ENCODE peak calls at places on chromosomes 16 and 17, in eight cellular contexts. D is activated T-helper 2 cell treated with anti-CD3 and anti-CD28 coated beads, Interferon-gamma antibody, Interleukin-2, Interleukin-4, amounts not matched to agents 10 μg/mL and 5 μg/mL and 100 μg/mL, durations not matched to agents 14 hours and 24 hours and 36 hours; I is thoracic aorta; Q is BE2C; O is MCF 10A; S is CD8-positive, alpha-beta memory T cell; F is memory B cell; C is NCI-H1436. P is an unnamed sample.

GRCh38 chr17:81832608-81833159 is 407 bp downstream of the MCRIP1 start:
- DNase-seq in D (no peak), Q (no peak), S (no peak), C (no peak), I (no peak), O (peak), F (peak), P (no peak)

GRCh38 chr16:66226762-66227161 is 139.7 kb upstream of the CDH5 start:
- DNase-seq in S (no peak), Q (no peak), O (no peak), I (no peak), D (no peak), F (no peak), C (no peak), P (no peak)

GRCh38 chr17:62996221-62996620 is 30.2 kb downstream of the TANC2 start:
- DNase-seq in D (no peak), I (no peak), S (no peak), Q (no peak), C (no peak), O (no peak), F (no peak), P (no peak)

GRCh38 chr17:42675984-42676423 is 790 bp downstream of the PLEKHH3 start:
- DNase-seq in C (no peak), F (no peak), Q (peak), I (no peak), D (no peak), S (no peak), O (peak), P (no peak)

GRCh38 chr16:2507679-2508064 is 6.1 kb upstream of the ATP6V0C start:
- DNase-seq in D (no peak), C (no peak), S (no peak), Q (no peak), F (no peak), I (no peak), O (no peak), P (no peak)

GRCh38 chr16:11064846-11065245 is 120.5 kb downstream of the CLEC16A start:
- DNase-seq in D (no peak), I (no peak), S (no peak), F (no peak), O (no peak), Q (no peak), C (no peak), P (no peak)

GRCh38 chr16:57764341-57765159 is 29.0 kb downstream of the KATNB1 start:
- DNase-seq in Q (peak), S (peak), F (no peak), O (peak), D (peak), C (no peak), I (no peak), P (peak)

GRCh38 chr16:29290631-29291247 is 115.8 kb downstream of the NPIPB11 start:
- DNase-seq in D (peak), S (peak), Q (peak), F (peak), C (no peak), I (peak), O (peak), P (peak)

GRCh38 chr16:89922477-89922883 is 662 bp upstream of the TUBB3 start:
- DNase-seq in O (peak), F (no peak), C (peak), I (peak), D (no peak), Q (peak), S (no peak), P (no peak)

GRCh38 chr17:57528084-57528451 is 217.0 kb downstream of the CCDC182 start:
- DNase-seq in O (no peak), C (no peak), S (no peak), Q (no peak), F (no peak), I (no peak), D (no peak), P (no peak)

GRCh38 chr17:746181-746580 is 5.9 kb downstream of the GEMIN4 start:
- DNase-seq in Q (no peak), D (no peak), S (no peak), F (no peak), O (no peak), C (no peak), I (no peak), P (no peak)

GRCh38 chr17:50462446-50462845 is 6.2 kb downstream of the CHAD start:
- DNase-seq in C (no peak), I (no peak), F (no peak), O (no peak), Q (no peak), S (no peak), D (no peak), P (no peak)

GRCh38 chr16:6846452-6846851 is 486.2 kb upstream of the RBFOX1 start:
- DNase-seq in F (no peak), D (no peak), O (no peak), Q (no peak), C (no peak), S (no peak), I (no peak), P (no peak)

GRCh38 chr17:82216301-82217119 is 3.9 kb upstream of the CCDC57 start:
- DNase-seq in I (no peak), O (peak), C (no peak), F (peak), S (no peak), D (no peak), Q (peak), P (peak)

GRCh38 chr16:84518804-84519341 is 14.4 kb upstream of the MEAK7 start:
- DNase-seq in D (peak), F (no peak), S (peak), I (no peak), C (peak), O (no peak), Q (no peak), P (no peak)

GRCh38 chr17:57493625-57494024 is 237.3 kb downstream of the MSI2 start:
- DNase-seq in C (no peak), S (no peak), Q (no peak), O (no peak), I (no peak), D (no peak), F (no peak), P (no peak)

GRCh38 chr16:48118841-48119240 is 37.0 kb downstream of the ABCC12 start:
- DNase-seq in C (no peak), O (no peak), S (no peak), I (no peak), F (no peak), Q (no peak), D (no peak), P (no peak)

GRCh38 chr16:48503779-48504178 is 106.2 kb downstream of the N4BP1 start:
- DNase-seq in D (no peak), O (no peak), Q (peak), I (no peak), C (no peak), S (no peak), F (no peak), P (no peak)

GRCh38 chr17:40060887-40061480 is 1.8 kb upstream of the THRA start:
- DNase-seq in D (no peak), O (no peak), I (no peak), C (no peak), Q (no peak), S (no peak), F (no peak), P (no peak)

GRCh38 chr17:81870978-81871386 is at the start of gene ARHGDIA:
- DNase-seq in S (no peak), C (no peak), F (no peak), Q (no peak), D (no peak), O (no peak), I (no peak), P (no peak)

GRCh38 chr16:83713597-83713996 is 94.2 kb upstream of the HSBP1 start:
- DNase-seq in I (no peak), C (no peak), F (no peak), D (no peak), Q (peak), O (no peak), S (no peak), P (no peak)

GRCh38 chr17:28226563-28226962 is 92.4 kb upstream of the TMEM97 start:
- DNase-seq in C (no peak), F (no peak), S (no peak), D (no peak), Q (no peak), O (no peak), I (no peak), P (no peak)

GRCh38 chr17:36485805-36486203 is 677 bp upstream of the ZNHIT3 start:
- DNase-seq in F (no peak), O (no peak), D (no peak), I (no peak), C (no peak), Q (no peak), S (no peak), P (no peak)

GRCh38 chr16:22077700-22078313 is 14.5 kb upstream of the VWA3A start:
- DNase-seq in S (peak), I (no peak), Q (peak), D (peak), F (peak), O (peak), C (peak), P (peak)

GRCh38 chr16:56231-56927 is 2.8 kb downstream of the SNRNP25 start:
- DNase-seq in C (no peak), D (no peak), F (no peak), O (no peak), S (no peak), I (no peak), Q (no peak), P (no peak)

GRCh38 chr17:64423881-64424280 is 25.0 kb upstream of the MILR1 start:
- DNase-seq in I (no peak), C (no peak), O (no peak), D (no peak), S (no peak), Q (no peak), F (no peak), P (no peak)